ENCODE peak calls at places on chromosomes 5 and 9, in four cellular contexts. Q is NCI-H1417, P is SHP77 treated with DMSO at 0.1 percent for 48 hours, E is Kasumi-1. Z is an unnamed sample.

GRCh38 chr9:121640076-121640475 is 11.4 kb upstream of the DAB2IP start:
- DNase-seq in Q (no peak), P (no peak), E (peak; percentile 43), Z (peak; percentile 21)

GRCh38 chr5:96717874-96718273 is 55.7 kb downstream of the CAST start:
- DNase-seq in Q (no peak), P (no peak), E (no peak), Z (no peak)

GRCh38 chr5:116415989-116416388 is 158.6 kb downstream of the SEMA6A start:
- DNase-seq in Q (no peak), P (no peak), E (no peak), Z (no peak)

GRCh38 chr9:137296214-137297059 is 5.6 kb downstream of the NRARP start:
- DNase-seq in Q (no peak), P (no peak), E (no peak), Z (peak; percentile 75)

GRCh38 chr9:108049026-108049591 is 559.5 kb upstream of the KLF4 start:
- DNase-seq in Q (no peak), P (no peak), E (no peak), Z (peak; percentile 94)

GRCh38 chr5:91401175-91401574 is 18.1 kb upstream of the ARRDC3 start:
- DNase-seq in Q (no peak), P (no peak), E (no peak), Z (no peak)

GRCh38 chr9:93908591-93909241 is 46.4 kb downstream of the BARX1 start:
- DNase-seq in Q (peak; percentile 82), P (peak; percentile 74), E (no peak), Z (no peak)

GRCh38 chr5:132808448-132808847 is 4.7 kb upstream of the SOWAHA start:
- DNase-seq in Q (no peak), P (no peak), E (no peak), Z (no peak)

GRCh38 chr5:25763781-25764180 is 1119.0 kb upstream of the CDH10 start:
- DNase-seq in Q (no peak), P (no peak), E (no peak), Z (no peak)

GRCh38 chr5:36392186-36392585 is 90.5 kb upstream of the RANBP3L start:
- DNase-seq in Q (no peak), P (no peak), E (no peak), Z (no peak)

GRCh38 chr5:39521945-39522590 is 97.3 kb upstream of the DAB2 start:
- DNase-seq in Q (no peak), P (no peak), E (no peak), Z (no peak)

GRCh38 chr9:93257808-93258331 is 73.9 kb downstream of the WNK2 start:
- DNase-seq in Q (no peak), P (no peak), E (no peak), Z (no peak)

GRCh38 chr9:88184986-88185385 is 46.7 kb upstream of the SPATA31C2 start:
- DNase-seq in Q (no peak), P (no peak), E (no peak), Z (peak; percentile 1)

GRCh38 chr9:13485068-13485596 is 205.6 kb upstream of the MPDZ start:
- DNase-seq in Q (no peak), P (no peak), E (no peak), Z (peak; percentile 82)

GRCh38 chr9:2853517-2853916 is 9.6 kb upstream of the PUM3 start:
- DNase-seq in Q (no peak), P (no peak), E (no peak), Z (no peak)

GRCh38 chr9:84322830-84323229 is 17.7 kb downstream of the SLC28A3 start:
- DNase-seq in Q (no peak), P (no peak), E (no peak), Z (peak; percentile 55)

GRCh38 chr5:29982446-29982845 is 1211.0 kb upstream of the CDH6 start:
- DNase-seq in Q (no peak), P (no peak), E (no peak), Z (no peak)

GRCh38 chr5:133376986-133377385 is 235.4 kb downstream of the FSTL4 start:
- DNase-seq in Q (no peak), P (no peak), E (no peak), Z (no peak)

GRCh38 chr5:42828661-42829060 is 17.0 kb upstream of the SELENOP start:
- DNase-seq in Q (no peak), P (no peak), E (no peak), Z (peak; percentile 69)

GRCh38 chr9:17437813-17438212 is 141.1 kb upstream of the SH3GL2 start:
- DNase-seq in Q (no peak), P (no peak), E (no peak), Z (no peak)

GRCh38 chr5:32254987-32255900 is 57.5 kb downstream of the MTMR12 start:
- DNase-seq in Q (peak; percentile 31), P (no peak), E (no peak), Z (peak; percentile 56)

GRCh38 chr5:107700486-107700885 is 29.7 kb upstream of the EFNA5 start:
- DNase-seq in Q (no peak), P (no peak), E (no peak), Z (no peak)

GRCh38 chr9:106869028-106869427 is 6.1 kb downstream of the ZNF462 start:
- DNase-seq in Q (no peak), P (no peak), E (no peak), Z (no peak)

GRCh38 chr5:95401601-95402000 is 10.4 kb downstream of the FAM81B start:
- DNase-seq in Q (no peak), P (no peak), E (no peak), Z (no peak)

GRCh38 chr5:17398439-17398838 is 99.6 kb upstream of the TAF11L2 start:
- DNase-seq in Q (no peak), P (no peak), E (peak; percentile 29), Z (peak; percentile 93)

GRCh38 chr5:18052569-18052968 is 418.3 kb downstream of the TAF11L14 start:
- DNase-seq in Q (no peak), P (no peak), E (no peak), Z (no peak)

GRCh38 chr9:38724749-38725148 is 4.8 kb upstream of the FAM240B start:
- DNase-seq in Q (no peak), P (no peak), E (no peak), Z (no peak)

GRCh38 chr9:100554935-100555401 is 22.9 kb upstream of the CAVIN4 start:
- DNase-seq in Q (no peak), P (no peak), E (no peak), Z (peak; percentile 51)

GRCh38 chr5:72380491-72381274 is 60.5 kb downstream of the PTCD2 start:
- DNase-seq in Q (no peak), P (no peak), E (peak; percentile 79), Z (no peak)

GRCh38 chr5:153463806-153464205 is 26.7 kb upstream of the GRIA1 start:
- DNase-seq in Q (no peak), P (no peak), E (no peak), Z (peak; percentile 84)

GRCh38 chr5:126414874-126415502 is 8.2 kb upstream of the GRAMD2B start:
- DNase-seq in Q (no peak), P (no peak), E (no peak), Z (peak; percentile 60)

GRCh38 chr9:23412458-23412857 is 413.6 kb downstream of the ELAVL2 start:
- DNase-seq in Q (no peak), P (no peak), E (no peak), Z (no peak)

GRCh38 chr9:2655411-2655901 is 33.9 kb downstream of the VLDLR start:
- DNase-seq in Q (no peak), P (no peak), E (peak; percentile 53), Z (peak; percentile 94)

GRCh38 chr5:27474054-27474323 is 435.6 kb upstream of the CDH9 start:
- DNase-seq in Q (no peak), P (no peak), E (no peak), Z (peak; percentile 3)